ENCODE peak calls at places on chromosomes 13 and 19, in four cellular contexts. E is Panc1, Z is HCT116, I is K562. N is an unnamed sample.

GRCh38 chr19:48258350-48258749 is 2.6 kb upstream of the CARD8 start:
- DNase-seq in E (no peak), Z (no peak), I (no peak), N (no peak)

GRCh38 chr19:19227217-19227616 is 15.5 kb downstream of the NCAN start:
- DNase-seq in E (no peak), Z (no peak), I (no peak), N (no peak)

GRCh38 chr19:56091751-56092546 is 29.1 kb downstream of the ZNF787 start:
- DNase-seq in E (no peak), Z (no peak), I (no peak), N (no peak)

GRCh38 chr13:106238690-106239089 is 296.8 kb downstream of the EFNB2 start:
- DNase-seq in E (no peak), Z (no peak), I (no peak), N (no peak)

GRCh38 chr13:21638319-21639282 is 32.3 kb upstream of the FGF9 start:
- DNase-seq in E (no peak), Z (no peak), I (peak; percentile 14), N (no peak)

GRCh38 chr19:14146789-14147216 is 10.4 kb upstream of the ASF1B start:
- DNase-seq in E (no peak), Z (no peak), I (no peak), N (no peak)

GRCh38 chr19:6723108-6723618 is 2.7 kb upstream of the C3 start:
- DNase-seq in E (no peak), Z (no peak), I (no peak), N (peak; percentile 93)

GRCh38 chr13:30872685-30873443 is 33.2 kb upstream of the MEDAG start:
- DNase-seq in E (no peak), Z (no peak), I (no peak), N (peak; percentile 26)

GRCh38 chr13:80527400-80527799 is 186.5 kb upstream of the SPRY2 start:
- DNase-seq in E (no peak), Z (no peak), I (peak; percentile 25), N (no peak)

GRCh38 chr19:42402376-42403116 is 12.4 kb upstream of the CNFN start:
- DNase-seq in E (no peak), Z (no peak), I (no peak), N (no peak)

GRCh38 chr19:6035026-6035425 is 57.1 kb upstream of the RANBP3 start:
- DNase-seq in E (no peak), Z (no peak), I (no peak), N (no peak)

GRCh38 chr13:26599403-26599802 is 41.9 kb downstream of the WASF3 start:
- DNase-seq in E (no peak), Z (no peak), I (no peak), N (no peak)

GRCh38 chr19:29881386-29881785 is 60.7 kb upstream of the URI1 start:
- DNase-seq in E (no peak), Z (no peak), I (no peak), N (no peak)

GRCh38 chr13:25659091-25659502 is 287.3 kb downstream of the ATP8A2 start:
- DNase-seq in E (no peak), Z (no peak), I (no peak), N (no peak)

GRCh38 chr13:50845211-50845610 is 1.7 kb upstream of the DLEU7 start:
- DNase-seq in E (no peak), Z (no peak), I (no peak), N (no peak)

GRCh38 chr13:76697277-76697676 is 188.9 kb downstream of the KCTD12 start:
- DNase-seq in E (no peak), Z (no peak), I (no peak), N (no peak)

GRCh38 chr13:75120071-75120470 is 361.9 kb downstream of the TBC1D4 start:
- DNase-seq in E (no peak), Z (no peak), I (no peak), N (no peak)

GRCh38 chr13:95535243-95535642 is 17.3 kb upstream of the CLDN10 start:
- DNase-seq in E (peak; percentile 84), Z (peak; percentile 77), I (no peak), N (peak; percentile 84)

GRCh38 chr13:42880241-42880640 is 98.9 kb downstream of the FAM216B start:
- DNase-seq in E (no peak), Z (no peak), I (no peak), N (no peak)

GRCh38 chr19:19642506-19643157 is 825 bp downstream of the GMIP start:
- DNase-seq in E (no peak), Z (no peak), I (peak; percentile 37), N (no peak)

GRCh38 chr13:34437873-34438272 is 504.2 kb upstream of the NBEA start:
- DNase-seq in E (no peak), Z (no peak), I (no peak), N (no peak)

GRCh38 chr13:71867101-71867814 is at the start of gene DACH1:
- DNase-seq in E (no peak), Z (no peak), I (peak; percentile 3), N (peak; percentile 7)

GRCh38 chr19:29680447-29680846 is 15.2 kb downstream of the PLEKHF1 start:
- DNase-seq in E (no peak), Z (no peak), I (no peak), N (no peak)

GRCh38 chr13:22278336-22278929 is 607.6 kb downstream of the FGF9 start:
- DNase-seq in E (peak; percentile 0), Z (peak; percentile 34), I (no peak), N (peak; percentile 2)

GRCh38 chr19:44807652-44808462 is 1.0 kb upstream of the BCAM start:
- DNase-seq in E (no peak), Z (peak; percentile 55), I (peak; percentile 78), N (peak; percentile 77)

GRCh38 chr19:19602136-19602712 is 16.3 kb downstream of the PBX4 start:
- DNase-seq in E (no peak), Z (no peak), I (no peak), N (peak; percentile 40)

GRCh38 chr13:110625771-110626321 is 10.5 kb downstream of the NAXD start:
- DNase-seq in E (no peak), Z (no peak), I (no peak), N (no peak)

GRCh38 chr19:18660051-18660910 is 23.2 kb upstream of the CRTC1 start:
- DNase-seq in E (no peak), Z (no peak), I (peak; percentile 70), N (no peak)

GRCh38 chr13:26168276-26168814 is 53.8 kb downstream of the RNF6 start:
- DNase-seq in E (peak; percentile 4), Z (no peak), I (no peak), N (no peak)

GRCh38 chr19:3055741-3056453 is 6.4 kb downstream of the TLE5 start:
- DNase-seq in E (no peak), Z (peak; percentile 26), I (peak; percentile 62), N (no peak)

DNA sequence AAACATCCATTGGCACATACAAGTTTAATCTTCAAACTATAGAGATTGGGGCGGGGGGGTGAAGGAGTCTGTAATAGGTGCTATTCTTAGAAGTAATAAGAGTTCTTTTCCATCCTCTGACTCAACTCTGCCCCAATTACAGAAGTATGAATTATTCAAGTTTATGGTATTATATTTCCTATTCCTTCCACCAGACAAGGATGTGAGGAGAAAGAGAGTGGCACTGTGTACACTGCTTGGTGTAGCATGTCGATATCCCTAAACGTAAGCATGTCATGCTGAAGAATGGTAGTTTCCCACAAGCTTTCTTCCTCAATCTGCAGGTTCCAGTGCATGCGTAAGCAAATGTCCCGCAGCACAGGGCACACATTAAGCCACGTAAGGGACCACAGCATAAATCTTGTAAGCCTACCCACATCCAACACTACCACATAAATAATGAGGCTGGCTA is 14.1 kb downstream of the BRD4 start:
- DNase-seq in E (no peak), Z (no peak), I (no peak), N (no peak)
- TF ChIP-seq TCF7L2 in E (no peak), Z (no peak), I (no peak), N (no peak)

DNA sequence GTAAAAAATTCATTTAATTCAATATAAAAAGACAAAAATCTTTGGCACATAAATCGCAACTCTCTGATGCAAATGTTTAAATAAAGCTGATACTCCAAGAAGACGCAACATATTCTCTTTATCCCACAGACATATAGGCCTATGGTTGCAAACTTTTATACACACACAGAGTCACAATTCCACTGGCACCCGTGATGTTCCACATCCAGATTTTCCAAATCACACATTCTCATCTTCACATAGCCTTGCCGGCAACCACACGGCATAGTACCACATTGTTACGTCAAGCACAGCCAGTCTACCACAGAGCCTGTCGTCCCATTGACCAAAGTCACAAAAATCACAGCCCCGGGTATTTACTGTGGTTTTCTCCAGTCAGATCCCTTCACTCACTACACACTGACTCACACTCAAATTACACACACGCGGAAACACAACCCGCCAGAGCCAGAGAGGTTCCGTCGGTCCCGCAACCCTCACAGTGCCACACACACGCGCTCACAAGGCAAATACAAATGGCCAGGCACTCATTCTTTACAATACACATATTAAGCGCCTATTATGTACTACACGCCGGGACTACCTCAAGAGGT is 546 bp upstream of the ZNF546 start:
- DNase-seq in E (no peak), Z (peak; percentile 29), I (peak; percentile 34), N (peak; percentile 27)
- TF ChIP-seq TCF7L2 in E (no peak), Z (peak; percentile 29), I (no peak), N (no peak)

GRCh38 chr13:28611654-28612131 is 47.2 kb upstream of the POMP start:
- DNase-seq in E (no peak), Z (no peak), I (peak; percentile 16), N (no peak)
- TF ChIP-seq TCF7L2 in E (no peak), Z (no peak), I (no peak), N (no peak)

GRCh38 chr13:29452773-29453574 is 142.5 kb downstream of the SLC7A1 start:
- DNase-seq in E (no peak), Z (no peak), I (no peak), N (no peak)
- TF ChIP-seq TCF7L2 in E (no peak), Z (no peak), I (no peak), N (no peak)

GRCh38 chr13:64293923-64294322 is 2878.3 kb upstream of the PCDH20 start:
- DNase-seq in E (no peak), Z (no peak), I (no peak), N (no peak)
- TF ChIP-seq TCF7L2 in E (peak; percentile 65), Z (no peak), I (no peak), N (no peak)

GRCh38 chr19:1854032-1854541 is 5.8 kb upstream of the REXO1 start:
- DNase-seq in E (no peak), Z (no peak), I (no peak), N (no peak)

GRCh38 chr19:1852729-1853128 is 4.4 kb upstream of the REXO1 start:
- DNase-seq in E (no peak), Z (no peak), I (no peak), N (no peak)

GRCh38 chr19:1852294-1852646 is 4.0 kb upstream of the REXO1 start:
- DNase-seq in E (no peak), Z (no peak), I (no peak), N (no peak)

GRCh38 chr19:1854542-1855039 is 6.3 kb upstream of the REXO1 start:
- DNase-seq in E (no peak), Z (no peak), I (no peak), N (no peak)

GRCh38 chr19:1853295-1854031 is 5.2 kb upstream of the REXO1 start:
- DNase-seq in E (no peak), Z (peak; percentile 68), I (peak; percentile 61), N (peak; percentile 76)
- TF ChIP-seq TCF7L2 in E (no peak), Z (no peak), I (no peak), N (no peak)

DNA sequence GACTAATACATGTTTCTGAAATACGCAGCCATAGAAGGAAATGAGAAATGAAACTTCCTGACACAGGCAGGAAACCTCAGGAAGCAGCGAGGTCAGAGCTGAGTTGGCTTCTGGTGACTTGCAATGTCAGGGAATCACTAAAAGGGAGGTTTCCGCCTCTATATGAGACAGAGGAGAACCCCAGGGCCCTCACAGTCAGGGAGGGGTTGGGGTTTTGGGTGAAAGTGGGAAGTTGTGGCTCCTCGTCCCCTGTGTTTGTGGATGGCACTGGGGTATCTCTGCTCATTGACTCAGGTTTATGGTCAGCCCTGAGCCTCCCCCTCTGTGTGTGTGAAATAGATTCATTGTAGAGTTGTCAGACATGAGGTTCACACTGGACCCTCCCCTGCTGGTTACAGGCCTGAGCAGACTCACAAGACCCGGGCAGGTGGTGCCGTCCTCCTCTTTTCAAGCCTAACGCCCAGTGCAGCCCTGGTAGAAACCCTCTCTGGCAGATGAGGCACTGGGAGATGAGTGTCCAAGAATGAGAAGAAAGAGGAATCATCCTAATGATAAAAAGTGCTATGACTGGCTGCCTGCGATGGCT is 5.5 kb upstream of the LILRA6 start:
- DNase-seq in E (no peak), Z (no peak), I (no peak), N (no peak)
- TF ChIP-seq TCF7L2 in E (no peak), Z (no peak), I (no peak), N (no peak)